ENCODE peak calls at places on chromosome 14, in nine cellular contexts. U, X, Y, I, W, L, Z, P and N are unnamed samples.

GRCh38 chr14:57066887-57067513 is 201.7 kb downstream of the EXOC5 start:
- DNase-seq in U (peak; percentile 46), X (no peak), Y (no peak), I (no peak), W (no peak), L (no peak), Z (no peak), P (peak; percentile 52), N (peak; percentile 64)

GRCh38 chr14:28488658-28489057 is 277.9 kb upstream of the FOXG1 start:
- DNase-seq in U (no peak), X (no peak), Y (no peak), I (no peak), W (no peak), L (no peak), Z (no peak), P (no peak), N (no peak)

GRCh38 chr14:90742709-90743108 is 73.5 kb downstream of the TTC7B start:
- DNase-seq in U (no peak), X (peak; percentile 28), Y (no peak), I (no peak), W (no peak), L (no peak), Z (no peak), P (no peak), N (no peak)

GRCh38 chr14:75648066-75648838 is 12.4 kb downstream of the ERG28 start:
- DNase-seq in U (peak; percentile 52), X (peak; percentile 51), Y (no peak), I (no peak), W (peak; percentile 99), L (no peak), Z (peak; percentile 86), P (no peak), N (peak; percentile 86)

GRCh38 chr14:51849095-51849494 is 11.3 kb upstream of the GNG2 start:
- DNase-seq in U (no peak), X (no peak), Y (no peak), I (no peak), W (peak; percentile 16), L (no peak), Z (no peak), P (no peak), N (no peak)

GRCh38 chr14:45267084-45267483 is 14.1 kb upstream of the MIS18BP1 start:
- DNase-seq in U (no peak), X (no peak), Y (no peak), I (no peak), W (no peak), L (no peak), Z (no peak), P (no peak), N (no peak)

GRCh38 chr14:50823051-50823762 is 7.8 kb downstream of the NIN start:
- DNase-seq in U (peak; percentile 43), X (peak; percentile 28), Y (no peak), I (no peak), W (no peak), L (no peak), Z (no peak), P (no peak), N (no peak)

GRCh38 chr14:36022765-36023415 is 153.6 kb downstream of the PTCSC3 start:
- DNase-seq in U (no peak), X (no peak), Y (no peak), I (no peak), W (no peak), L (no peak), Z (no peak), P (no peak), N (no peak)

GRCh38 chr14:40099316-40099715 is 667.1 kb upstream of the FBXO33 start:
- DNase-seq in U (no peak), X (no peak), Y (no peak), I (no peak), W (no peak), L (no peak), Z (no peak), P (no peak), N (no peak)

GRCh38 chr14:99199854-99200653 is 71.9 kb downstream of the BCL11B start:
- DNase-seq in U (peak; percentile 62), X (peak; percentile 53), Y (no peak), I (no peak), W (no peak), L (peak; percentile 69), Z (no peak), P (no peak), N (no peak)

GRCh38 chr14:53516261-53516774 is 363.2 kb upstream of the DDHD1 start:
- DNase-seq in U (no peak), X (no peak), Y (no peak), I (no peak), W (peak; percentile 87), L (no peak), Z (peak; percentile 65), P (no peak), N (no peak)

GRCh38 chr14:96761066-96761465 is 36.1 kb upstream of the VRK1 start:
- DNase-seq in U (no peak), X (no peak), Y (no peak), I (no peak), W (no peak), L (no peak), Z (no peak), P (no peak), N (no peak)

GRCh38 chr14:96090441-96091148 is 51.4 kb downstream of the C14orf132 start:
- DNase-seq in U (peak; percentile 84), X (peak; percentile 81), Y (no peak), I (no peak), W (peak; percentile 77), L (peak; percentile 87), Z (no peak), P (no peak), N (no peak)

GRCh38 chr14:100221419-100222218 is 17.3 kb upstream of the YY1 start:
- DNase-seq in U (peak; percentile 64), X (peak; percentile 39), Y (peak; percentile 64), I (no peak), W (peak; percentile 60), L (peak; percentile 66), Z (no peak), P (peak; percentile 71), N (peak; percentile 53)

GRCh38 chr14:100681111-100681510 is 45.6 kb upstream of the DLK1 start:
- DNase-seq in U (no peak), X (no peak), Y (no peak), I (no peak), W (no peak), L (no peak), Z (no peak), P (no peak), N (no peak)

GRCh38 chr14:75548544-75548943 is 26.3 kb downstream of the BATF start:
- DNase-seq in U (no peak), X (no peak), Y (no peak), I (no peak), W (no peak), L (no peak), Z (no peak), P (no peak), N (peak; percentile 18)

GRCh38 chr14:69664865-69665526 is 53.6 kb downstream of the SUSD6 start:
- DNase-seq in U (peak; percentile 57), X (no peak), Y (no peak), I (no peak), W (no peak), L (no peak), Z (no peak), P (no peak), N (no peak)

GRCh38 chr14:68741481-68741799 is 51.4 kb downstream of the ZFP36L1 start:
- DNase-seq in U (no peak), X (no peak), Y (no peak), I (no peak), W (no peak), L (no peak), Z (no peak), P (no peak), N (no peak)

GRCh38 chr14:61598980-61599379 is 96.3 kb upstream of the HIF1A start:
- DNase-seq in U (no peak), X (no peak), Y (no peak), I (no peak), W (no peak), L (no peak), Z (no peak), P (no peak), N (no peak)

GRCh38 chr14:69004731-69005431 is 25.8 kb upstream of the ACTN1 start:
- DNase-seq in U (no peak), X (no peak), Y (no peak), I (no peak), W (no peak), L (no peak), Z (no peak), P (no peak), N (no peak)

GRCh38 chr14:24705840-24706239 is 71.8 kb upstream of the GZMB start:
- DNase-seq in U (no peak), X (no peak), Y (no peak), I (no peak), W (no peak), L (no peak), Z (no peak), P (peak; percentile 66), N (no peak)

GRCh38 chr14:61456720-61457119 is 135.3 kb downstream of the PRKCH start:
- DNase-seq in U (peak; percentile 77), X (peak; percentile 74), Y (peak; percentile 81), I (peak; percentile 65), W (peak; percentile 73), L (peak; percentile 87), Z (peak; percentile 56), P (peak; percentile 68), N (peak; percentile 85)

GRCh38 chr14:22718091-22718490 is 48.4 kb upstream of the OXA1L start:
- DNase-seq in U (no peak), X (no peak), Y (no peak), I (no peak), W (no peak), L (no peak), Z (no peak), P (no peak), N (no peak)

GRCh38 chr14:58923751-58924405 is 264.6 kb upstream of the DAAM1 start:
- DNase-seq in U (no peak), X (no peak), Y (no peak), I (no peak), W (no peak), L (no peak), Z (no peak), P (no peak), N (no peak)

GRCh38 chr14:85423889-85424288 is 106.1 kb upstream of the FLRT2 start:
- DNase-seq in U (no peak), X (no peak), Y (no peak), I (no peak), W (no peak), L (no peak), Z (no peak), P (no peak), N (no peak)

GRCh38 chr14:58666737-58667136 is 29.0 kb downstream of the DACT1 start:
- DNase-seq in U (no peak), X (no peak), Y (no peak), I (no peak), W (no peak), L (no peak), Z (no peak), P (no peak), N (no peak)

GRCh38 chr14:44113769-44114730 is 393.0 kb downstream of the FSCB start:
- DNase-seq in U (no peak), X (no peak), Y (no peak), I (no peak), W (no peak), L (no peak), Z (no peak), P (no peak), N (no peak)

GRCh38 chr14:32657081-32657480 is 281.6 kb upstream of the NPAS3 start:
- DNase-seq in U (no peak), X (no peak), Y (no peak), I (no peak), W (peak; percentile 43), L (peak; percentile 55), Z (no peak), P (no peak), N (no peak)

GRCh38 chr14:104103061-104104005 is 17.8 kb downstream of the ASPG start:
- DNase-seq in U (peak; percentile 33), X (peak; percentile 10), Y (no peak), I (peak; percentile 16), W (no peak), L (peak; percentile 72), Z (no peak), P (no peak), N (no peak)

GRCh38 chr14:48973136-48973535 is 613.0 kb downstream of the RPS29 start:
- DNase-seq in U (no peak), X (no peak), Y (no peak), I (no peak), W (no peak), L (no peak), Z (no peak), P (no peak), N (no peak)

GRCh38 chr14:92400579-92401444 is 77.8 kb downstream of the SLC24A4 start:
- DNase-seq in U (no peak), X (no peak), Y (no peak), I (no peak), W (no peak), L (no peak), Z (no peak), P (peak; percentile 55), N (no peak)